ENCODE peak calls at places on chromosomes 6 and 20, in eight cellular contexts. E, Z, L, M, A, T, V and W are unnamed samples.

GRCh38 chr6:154763650-154764049 is 30.4 kb downstream of the SCAF8 start:
- DNase-seq in E (no peak), L (no peak), A (no peak), Z (no peak), V (no peak), T (no peak), M (peak), W (no peak)

GRCh38 chr20:47360489-47361267 is 4.2 kb upstream of the ZMYND8 start:
- DNase-seq in V (peak), M (peak), A (peak), L (peak), E (peak), Z (peak), T (peak), W (peak)

GRCh38 chr6:147016440-147016839 is 187.8 kb upstream of the STXBP5 start:
- DNase-seq in M (no peak), L (no peak), V (no peak), E (no peak), A (no peak), Z (no peak), T (no peak), W (no peak)

GRCh38 chr6:41730531-41731436 is 4.6 kb downstream of the TFEB start:
- DNase-seq in V (no peak), E (no peak), T (no peak), A (no peak), L (no peak), Z (no peak), M (peak), W (no peak)

GRCh38 chr6:12538881-12539357 is 177.6 kb upstream of the PHACTR1 start:
- DNase-seq in T (peak), V (peak), E (peak), L (no peak), Z (peak), M (no peak), A (peak), W (no peak)

GRCh38 chr20:7362601-7363000 is 577.7 kb downstream of the HAO1 start:
- DNase-seq in V (no peak), E (no peak), Z (no peak), T (no peak), M (no peak), A (no peak), L (no peak), W (no peak)

GRCh38 chr20:4329232-4329631 is 313.9 kb upstream of the RNF24 start:
- DNase-seq in E (no peak), T (no peak), Z (no peak), A (no peak), M (no peak), V (no peak), L (no peak), W (no peak)

GRCh38 chr6:20542927-20543602 is 8.8 kb downstream of the CDKAL1 start:
- DNase-seq in T (no peak), A (peak), L (no peak), V (peak), M (peak), E (no peak), Z (no peak), W (no peak)

GRCh38 chr6:13431861-13432465 is 55.4 kb downstream of the GFOD1 start:
- DNase-seq in V (peak), T (no peak), E (no peak), Z (no peak), A (no peak), L (no peak), M (peak), W (peak)

GRCh38 chr6:32967151-32968091 is 973 bp upstream of the BRD2 start:
- DNase-seq in A (peak), T (no peak), V (peak), E (no peak), M (peak), L (peak), Z (no peak), W (no peak)

GRCh38 chr20:11098888-11099287 is 425.1 kb upstream of the JAG1 start:
- DNase-seq in M (no peak), V (no peak), E (no peak), A (no peak), T (no peak), Z (no peak), L (peak), W (no peak)

GRCh38 chr6:48747040-48747439 is 636.0 kb upstream of the PTCHD4 start:
- DNase-seq in L (no peak), E (no peak), Z (no peak), M (peak), A (peak), T (no peak), V (no peak), W (no peak)

DNA sequence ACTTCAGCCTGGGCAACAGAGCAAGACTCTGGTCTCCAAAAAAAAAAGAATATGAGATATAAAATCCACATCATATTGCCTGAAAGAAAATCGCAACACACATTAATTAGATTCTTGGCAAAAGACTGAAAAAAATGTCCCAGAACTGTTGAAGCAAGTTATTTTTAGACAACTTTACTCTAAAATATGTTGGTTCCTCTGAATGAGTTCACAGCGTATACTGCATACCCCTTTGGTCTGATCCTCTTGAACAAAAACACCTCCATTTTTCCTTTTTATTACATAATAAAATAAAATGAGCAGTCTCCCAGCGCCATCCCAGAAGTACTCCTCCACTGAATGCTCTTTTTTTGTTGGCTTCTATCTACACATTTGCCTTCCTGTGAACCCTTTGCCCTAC is 126.0 kb upstream of the TMEM170B start:
- DNase-seq in T (no peak), Z (no peak), V (no peak), M (no peak), A (no peak), L (no peak), E (no peak), W (no peak)
- H3K27ac ChIP-seq in T (peak), Z (no peak), V (peak), M (peak), A (peak), L (peak), E (no peak), W (no peak)

DNA sequence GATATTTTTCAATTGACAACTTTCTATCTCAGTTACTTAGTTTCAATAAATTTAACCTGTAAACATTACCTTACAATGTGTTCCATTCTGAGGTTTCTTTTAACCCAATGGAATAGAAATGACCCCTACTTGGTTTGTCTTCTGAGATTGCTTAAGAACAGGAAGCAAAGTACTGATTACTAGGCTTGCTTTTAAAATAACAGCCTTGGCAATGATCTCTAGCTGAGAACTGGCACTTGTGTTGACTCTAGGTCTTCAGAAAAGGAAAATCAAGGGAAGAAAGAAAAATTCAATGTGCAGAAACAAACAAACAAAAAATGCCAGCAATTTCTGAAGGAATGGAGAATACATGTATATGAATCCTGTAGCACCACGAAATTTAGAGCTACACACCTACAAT is 66.1 kb downstream of the SYNE1 start:
- DNase-seq in Z (no peak), M (no peak), V (no peak), E (no peak), A (no peak), L (no peak), T (no peak), W (no peak)
- H3K27ac ChIP-seq in Z (no peak), M (no peak), V (no peak), E (no peak), A (no peak), L (no peak), T (peak), W (no peak)

DNA sequence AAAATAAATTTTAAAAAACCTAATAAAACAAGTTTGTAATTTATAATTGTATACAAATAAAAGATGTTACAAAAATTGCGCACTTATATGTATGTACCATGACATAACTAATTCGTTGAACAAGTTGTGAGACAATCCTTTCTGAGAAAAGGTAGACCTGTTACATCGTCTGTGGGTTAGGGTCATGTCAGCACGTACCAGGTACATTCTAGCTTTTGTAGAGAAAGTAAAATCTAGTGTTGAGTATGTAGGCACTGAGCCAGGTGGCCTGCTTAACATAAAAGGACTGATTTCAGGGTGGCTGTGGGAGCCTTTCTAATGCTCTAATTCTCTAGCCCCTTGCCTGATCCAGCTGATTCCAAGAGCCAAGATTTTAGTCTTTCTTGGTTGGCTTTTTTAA is 10.4 kb downstream of the RPL7L1 start:
- DNase-seq in Z (no peak), L (peak), T (no peak), V (no peak), A (no peak), M (no peak), E (no peak), W (no peak)
- H3K27ac ChIP-seq in Z (no peak), L (peak), T (peak), V (peak), A (peak), M (peak), E (peak), W (peak)

GRCh38 chr6:3226422-3227362 is 761 bp downstream of the TUBB2B start:
- DNase-seq in Z (peak), V (peak), E (no peak), L (peak), T (no peak), A (no peak), M (peak), W (peak)
- H3K27ac ChIP-seq in Z (no peak), V (no peak), E (no peak), L (peak), T (no peak), A (no peak), M (no peak), W (peak)

DNA sequence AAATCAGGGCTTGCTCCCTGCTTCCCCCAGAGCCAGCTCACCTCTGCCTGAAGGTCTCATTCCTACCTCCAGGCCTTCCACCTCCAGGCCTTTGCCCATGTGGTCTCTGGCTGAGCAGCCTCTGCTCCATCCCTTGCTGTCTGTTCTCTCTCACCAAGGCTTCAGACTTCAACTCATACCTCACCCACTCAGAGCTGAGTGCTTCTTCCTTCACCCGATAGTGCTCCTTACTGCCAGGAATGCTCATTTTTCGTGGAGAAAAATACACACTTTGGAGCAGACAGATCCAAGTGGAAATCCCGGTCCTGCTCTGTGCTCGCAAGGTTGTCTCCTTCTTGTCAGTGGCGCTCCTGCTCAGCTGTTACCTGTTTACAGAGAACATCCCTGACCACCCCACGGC is 7.0 kb upstream of the CDH22 start:
- DNase-seq in T (no peak), V (no peak), Z (no peak), L (no peak), M (no peak), E (no peak), A (no peak), W (no peak)
- H3K27ac ChIP-seq in T (no peak), V (no peak), Z (no peak), L (no peak), M (no peak), E (no peak), A (no peak), W (no peak)

DNA sequence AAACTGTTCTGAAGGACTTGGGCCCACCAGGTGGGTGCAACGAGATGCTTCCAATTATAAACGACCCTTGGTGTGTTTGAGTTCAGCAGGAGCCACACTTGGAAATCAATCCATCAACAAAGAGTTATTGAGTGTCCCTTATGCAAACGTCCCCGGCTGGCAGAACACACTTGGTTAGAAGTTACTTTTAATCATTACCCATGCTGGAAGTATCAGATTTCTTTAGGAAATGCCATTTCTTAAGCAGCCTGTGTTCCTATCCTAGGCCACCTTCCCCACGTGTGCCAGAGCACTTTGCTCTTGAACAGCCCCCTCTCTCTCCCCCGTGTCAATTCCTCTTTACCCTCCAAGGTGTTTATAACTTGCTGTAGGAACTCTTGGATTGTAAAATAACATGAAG is 37.7 kb upstream of the ZNF831 start:
- DNase-seq in A (no peak), V (no peak), T (no peak), Z (no peak), M (no peak), L (no peak), E (peak), W (no peak)
- H3K27ac ChIP-seq in A (no peak), V (no peak), T (no peak), Z (no peak), M (no peak), L (no peak), E (peak), W (no peak)